ENCODE peak calls at places on chromosomes 4 and X, in six cellular contexts. One of them, this sample, is unnamed.

GRCh38 chr4:28010543-28011235 is 1150.0 kb downstream of the STIM2 start:
- DNase-seq in sigmoid colon: no peak
- DNase-seq in heart left ventricle: no peak
- DNase-seq in body of pancreas: no peak
- DNase-seq in testis: no peak
- DNase-seq in lower leg skin: no peak
- DNase-seq in this sample: no peak

GRCh38 chrX:40109288-40110008 is 11.7 kb upstream of the BCOR start:
- DNase-seq in sigmoid colon: peak; percentile 88
- DNase-seq in heart left ventricle: peak; percentile 73
- DNase-seq in body of pancreas: peak; percentile 82
- DNase-seq in testis: peak; percentile 72
- DNase-seq in lower leg skin: no peak
- DNase-seq in this sample: peak; percentile 89

GRCh38 chr4:26296021-26296420 is 24.8 kb upstream of the RBPJ start:
- DNase-seq in sigmoid colon: no peak
- DNase-seq in heart left ventricle: no peak
- DNase-seq in body of pancreas: no peak
- DNase-seq in testis: no peak
- DNase-seq in lower leg skin: no peak
- DNase-seq in this sample: no peak

GRCh38 chrX:53223955-53224859 is 800 bp downstream of the KDM5C start:
- DNase-seq in sigmoid colon: no peak
- DNase-seq in heart left ventricle: no peak
- DNase-seq in body of pancreas: no peak
- DNase-seq in testis: no peak
- DNase-seq in lower leg skin: no peak
- DNase-seq in this sample: peak; percentile 17

GRCh38 chrX:48472225-48472624 is 2.2 kb upstream of the SLC38A5 start:
- DNase-seq in sigmoid colon: no peak
- DNase-seq in heart left ventricle: no peak
- DNase-seq in body of pancreas: peak; percentile 62
- DNase-seq in testis: no peak
- DNase-seq in lower leg skin: no peak
- DNase-seq in this sample: no peak

GRCh38 chr4:40956726-40957255 is 207.0 kb downstream of the NSUN7 start:
- DNase-seq in sigmoid colon: no peak
- DNase-seq in heart left ventricle: no peak
- DNase-seq in body of pancreas: no peak
- DNase-seq in testis: no peak
- DNase-seq in lower leg skin: no peak
- DNase-seq in this sample: no peak

GRCh38 chr4:105895609-105896460 is 564 bp downstream of the NPNT start:
- DNase-seq in sigmoid colon: no peak
- DNase-seq in heart left ventricle: peak; percentile 60
- DNase-seq in body of pancreas: peak; percentile 60
- DNase-seq in testis: peak; percentile 26
- DNase-seq in lower leg skin: no peak
- DNase-seq in this sample: no peak

GRCh38 chr4:75584067-75584466 is 28.2 kb downstream of the ODAPH start:
- DNase-seq in sigmoid colon: no peak
- DNase-seq in heart left ventricle: no peak
- DNase-seq in body of pancreas: peak; percentile 29
- DNase-seq in testis: no peak
- DNase-seq in lower leg skin: no peak
- DNase-seq in this sample: no peak

GRCh38 chr4:6731780-6732179 is 15.8 kb downstream of the BLOC1S4 start:
- DNase-seq in sigmoid colon: no peak
- DNase-seq in heart left ventricle: no peak
- DNase-seq in body of pancreas: no peak
- DNase-seq in testis: no peak
- DNase-seq in lower leg skin: no peak
- DNase-seq in this sample: no peak

GRCh38 chr4:56049428-56050212 is 100.9 kb downstream of the CEP135 start:
- DNase-seq in sigmoid colon: no peak
- DNase-seq in heart left ventricle: no peak
- DNase-seq in body of pancreas: peak; percentile 11
- DNase-seq in testis: peak; percentile 57
- DNase-seq in lower leg skin: no peak
- DNase-seq in this sample: peak; percentile 94

GRCh38 chr4:150781108-150781663 is 199.2 kb downstream of the MAB21L2 start:
- DNase-seq in sigmoid colon: no peak
- DNase-seq in heart left ventricle: no peak
- DNase-seq in body of pancreas: no peak
- DNase-seq in testis: no peak
- DNase-seq in lower leg skin: no peak
- DNase-seq in this sample: no peak

GRCh38 chrX:47831788-47832187 is 4.9 kb upstream of the ZNF81 start:
- DNase-seq in sigmoid colon: no peak
- DNase-seq in heart left ventricle: no peak
- DNase-seq in body of pancreas: peak; percentile 50
- DNase-seq in testis: peak; percentile 25
- DNase-seq in lower leg skin: peak; percentile 13
- DNase-seq in this sample: peak; percentile 59

GRCh38 chr4:64539234-64539849 is 130.1 kb upstream of the TECRL start:
- DNase-seq in sigmoid colon: no peak
- DNase-seq in heart left ventricle: no peak
- DNase-seq in body of pancreas: peak; percentile 52
- DNase-seq in testis: peak; percentile 68
- DNase-seq in lower leg skin: no peak
- DNase-seq in this sample: peak; percentile 59

GRCh38 chr4:19999775-20000414 is 251.8 kb upstream of the SLIT2 start:
- DNase-seq in sigmoid colon: no peak
- DNase-seq in heart left ventricle: no peak
- DNase-seq in body of pancreas: no peak
- DNase-seq in testis: no peak
- DNase-seq in lower leg skin: no peak
- DNase-seq in this sample: no peak

GRCh38 chr4:55396305-55397023 is 707 bp downstream of the TMEM165 start:
- DNase-seq in sigmoid colon: peak; percentile 78
- DNase-seq in heart left ventricle: peak; percentile 83
- DNase-seq in body of pancreas: peak; percentile 61
- DNase-seq in testis: peak; percentile 52
- DNase-seq in lower leg skin: peak; percentile 23
- DNase-seq in this sample: peak; percentile 62

GRCh38 chrX:5971300-5971699 is 257.4 kb downstream of the NLGN4X start:
- DNase-seq in sigmoid colon: no peak
- DNase-seq in heart left ventricle: no peak
- DNase-seq in body of pancreas: no peak
- DNase-seq in testis: no peak
- DNase-seq in lower leg skin: no peak
- DNase-seq in this sample: no peak

GRCh38 chr4:156169861-156170260 is 216.2 kb upstream of the CTSO start:
- DNase-seq in sigmoid colon: no peak
- DNase-seq in heart left ventricle: no peak
- DNase-seq in body of pancreas: no peak
- DNase-seq in testis: no peak
- DNase-seq in lower leg skin: no peak
- DNase-seq in this sample: no peak

GRCh38 chrX:47723689-47724088 is 64.7 kb upstream of the UXT start:
- DNase-seq in sigmoid colon: no peak
- DNase-seq in heart left ventricle: no peak
- DNase-seq in body of pancreas: peak; percentile 38
- DNase-seq in testis: no peak
- DNase-seq in lower leg skin: no peak
- DNase-seq in this sample: peak; percentile 37

GRCh38 chrX:119606508-119607389 is 525 bp upstream of the NKRF start:
- DNase-seq in sigmoid colon: no peak
- DNase-seq in heart left ventricle: no peak
- DNase-seq in body of pancreas: no peak
- DNase-seq in testis: peak; percentile 14
- DNase-seq in lower leg skin: no peak
- DNase-seq in this sample: no peak
- TF ChIP-seq POLR2A in sigmoid colon: no peak
- TF ChIP-seq POLR2A in heart left ventricle: no peak
- TF ChIP-seq POLR2A in body of pancreas: peak; percentile 75
- TF ChIP-seq POLR2A in testis: no peak
- TF ChIP-seq POLR2A in lower leg skin: no peak
- TF ChIP-seq POLR2A in this sample: peak; percentile 79

DNA sequence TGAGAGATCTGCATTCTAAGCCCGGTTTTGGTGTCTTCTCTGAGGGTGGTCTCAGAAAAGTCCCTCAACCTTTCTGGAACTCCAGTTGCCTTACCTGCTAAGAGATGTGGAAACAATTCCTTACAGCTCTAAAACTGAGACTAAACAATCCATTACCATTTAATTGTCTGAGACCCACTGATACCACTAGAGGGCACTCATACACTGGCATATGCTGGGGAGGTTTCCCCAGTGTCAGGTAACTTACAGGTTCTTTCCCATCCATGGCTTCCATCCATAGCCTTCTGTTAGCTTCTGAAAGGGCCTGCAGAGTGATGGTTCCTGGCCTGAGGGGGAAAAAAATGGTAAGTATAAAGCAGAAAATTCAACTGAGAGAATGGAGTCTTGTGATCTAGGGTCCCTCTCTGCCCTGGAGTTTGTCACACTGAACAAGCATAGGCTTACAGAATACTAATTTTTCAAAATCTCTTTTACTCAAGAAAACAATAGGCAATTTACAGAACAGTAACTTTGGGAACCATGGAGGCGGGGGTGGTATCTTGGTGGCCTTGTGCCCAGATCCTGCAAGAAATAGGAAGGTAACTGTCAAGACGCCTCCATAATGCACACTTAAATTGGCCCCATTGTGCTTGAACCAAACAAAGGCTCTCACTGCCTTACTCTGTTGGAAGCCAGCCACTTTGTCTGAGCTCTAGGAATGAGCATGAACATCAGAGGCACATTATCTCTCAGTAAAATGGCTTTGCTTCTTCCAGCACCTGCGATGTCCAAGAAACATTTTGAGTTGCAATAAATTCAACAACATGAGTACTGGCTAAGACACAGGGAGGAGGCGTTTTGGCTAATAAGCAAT is 236.1 kb downstream of the OPHN1 start:
- DNase-seq in sigmoid colon: no peak
- DNase-seq in heart left ventricle: no peak
- DNase-seq in body of pancreas: peak; percentile 32
- DNase-seq in testis: peak; percentile 35
- DNase-seq in lower leg skin: peak; percentile 17
- DNase-seq in this sample: peak; percentile 59
- TF ChIP-seq POLR2A in sigmoid colon: no peak
- TF ChIP-seq POLR2A in heart left ventricle: no peak
- TF ChIP-seq POLR2A in body of pancreas: no peak
- TF ChIP-seq POLR2A in testis: no peak
- TF ChIP-seq POLR2A in lower leg skin: no peak
- TF ChIP-seq POLR2A in this sample: no peak

DNA sequence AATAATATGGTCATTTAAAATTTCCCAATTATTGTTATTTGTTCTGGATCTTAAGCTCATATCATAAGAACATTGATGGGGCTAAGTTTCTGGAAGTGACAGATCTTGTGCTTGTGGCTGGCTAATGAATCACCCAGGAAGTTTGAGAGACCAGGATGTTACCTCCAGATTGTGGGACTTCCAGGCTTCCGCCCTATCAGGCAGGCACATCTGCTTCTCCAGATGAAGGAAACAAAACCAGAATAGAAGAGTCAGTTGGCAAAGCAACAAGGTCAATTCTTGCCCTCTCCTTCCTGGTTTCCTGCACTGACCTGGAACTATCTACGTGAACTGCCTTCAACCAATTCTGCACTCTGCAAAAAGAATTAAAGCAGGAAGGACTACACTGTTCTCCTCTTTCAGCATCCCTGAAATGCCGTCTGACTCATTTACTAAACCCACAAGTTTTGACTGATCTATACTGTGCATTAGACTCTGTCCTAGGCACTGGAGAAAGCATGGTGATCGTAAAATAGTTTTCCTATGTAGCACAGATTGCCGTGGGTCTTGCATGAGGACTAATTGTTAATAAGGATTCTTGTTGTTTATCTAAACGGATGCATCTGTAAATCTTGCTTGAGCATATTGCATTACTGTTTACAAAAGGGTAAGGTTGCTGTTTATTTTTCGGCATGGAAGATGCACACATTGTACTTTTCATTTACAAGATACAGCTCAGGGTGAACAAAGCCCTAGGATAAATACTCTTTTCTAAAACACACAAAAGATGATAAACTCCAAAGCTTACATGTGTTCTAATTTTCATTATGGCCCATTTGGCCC is 74.6 kb downstream of the AMELX start:
- DNase-seq in sigmoid colon: no peak
- DNase-seq in heart left ventricle: no peak
- DNase-seq in body of pancreas: no peak
- DNase-seq in testis: no peak
- DNase-seq in lower leg skin: no peak
- DNase-seq in this sample: peak; percentile 71
- TF ChIP-seq POLR2A in sigmoid colon: no peak
- TF ChIP-seq POLR2A in heart left ventricle: no peak
- TF ChIP-seq POLR2A in body of pancreas: no peak
- TF ChIP-seq POLR2A in testis: no peak
- TF ChIP-seq POLR2A in lower leg skin: no peak
- TF ChIP-seq POLR2A in this sample: no peak

GRCh38 chrX:120736989-120737388 is 107.1 kb upstream of the C1GALT1C1 start:
- DNase-seq in sigmoid colon: no peak
- DNase-seq in heart left ventricle: no peak
- DNase-seq in body of pancreas: no peak
- DNase-seq in testis: no peak
- DNase-seq in lower leg skin: no peak
- DNase-seq in this sample: no peak
- TF ChIP-seq POLR2A in sigmoid colon: no peak
- TF ChIP-seq POLR2A in heart left ventricle: no peak
- TF ChIP-seq POLR2A in body of pancreas: no peak
- TF ChIP-seq POLR2A in testis: no peak
- TF ChIP-seq POLR2A in lower leg skin: no peak
- TF ChIP-seq POLR2A in this sample: no peak

This sample was measured in erythroblast.